ENCODE peak calls at places on chromosomes 6 and 20, in five cellular contexts. D is H9, O is keratinocyte, X is colonic mucosa, J is mammary epithelial cell. V is an unnamed sample.
A peak's percentile ranks its signal among the peaks of the same experiment; 100 is the strongest.

GRCh38 chr6:84762220-84762940 is 2.0 kb downstream of the TBX18 start:
- DNase-seq in D (peak; percentile 49), O (no peak), X (no peak), J (peak; percentile 52), V (no peak)

GRCh38 chr6:136897071-136897470 is 25.0 kb upstream of the SLC35D3 start:
- DNase-seq in D (no peak), O (no peak), X (no peak), J (no peak), V (no peak)

GRCh38 chr6:26576929-26577719 is 19.6 kb upstream of the ABT1 start:
- DNase-seq in D (peak; percentile 79), O (no peak), X (peak; percentile 71), J (peak; percentile 78), V (peak; percentile 78)

GRCh38 chr6:112575309-112575834 is 228.2 kb downstream of the RFPL4B start:
- DNase-seq in D (no peak), O (no peak), X (no peak), J (no peak), V (no peak)

GRCh38 chr6:92008757-92009502 is 1410.4 kb downstream of the EPHA7 start:
- DNase-seq in D (no peak), O (no peak), X (no peak), J (no peak), V (peak; percentile 99)

GRCh38 chr6:3527797-3528067 is 70.9 kb upstream of the SLC22A23 start:
- DNase-seq in D (no peak), O (no peak), X (no peak), J (no peak), V (no peak)

GRCh38 chr6:35027807-35028206 is 113.3 kb downstream of the TCP11 start:
- DNase-seq in D (no peak), O (no peak), X (no peak), J (no peak), V (no peak)

GRCh38 chr6:168518867-168519266 is 77.9 kb downstream of the SMOC2 start:
- DNase-seq in D (no peak), O (no peak), X (no peak), J (no peak), V (no peak)

GRCh38 chr6:143397229-143398222 is 53.0 kb downstream of the ADAT2 start:
- DNase-seq in D (peak; percentile 70), O (peak; percentile 91), X (peak; percentile 69), J (peak; percentile 100), V (no peak)
- H3K9ac ChIP-seq in D (no peak overlapping the region), O (peak overlapping the region; percentile 75), X (peak overlapping the region; percentile 6), J (peak overlapping the region; percentile 86), V (no peak overlapping the region)

GRCh38 chr6:142901616-142902015 is 43.4 kb downstream of the HIVEP2 start:
- DNase-seq in D (no peak), O (no peak), X (no peak), J (no peak), V (no peak)
- H3K9ac ChIP-seq in D (no peak overlapping the region), O (no peak overlapping the region), X (no peak overlapping the region), J (no peak overlapping the region), V (no peak overlapping the region)

DNA sequence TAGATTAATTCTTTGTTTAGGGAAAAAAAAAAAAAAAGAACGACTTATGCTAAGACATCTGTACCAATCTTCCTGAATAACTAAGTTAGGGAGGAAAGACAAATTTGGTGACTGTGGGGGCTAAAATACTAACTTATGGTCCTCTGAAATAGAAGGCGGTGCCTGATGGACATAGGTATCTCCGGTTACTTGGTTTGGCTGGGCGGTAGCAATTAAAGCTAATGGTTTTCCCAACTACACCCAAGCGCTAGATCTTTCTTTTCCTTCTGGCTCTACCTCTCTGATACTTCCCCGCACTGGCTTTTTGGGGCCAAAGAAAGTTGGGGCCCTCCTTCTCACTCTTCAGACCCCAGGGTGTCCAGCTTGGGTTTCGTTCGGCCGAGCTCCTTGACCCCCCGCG is 1.0 kb upstream of the RBM24 start:
- DNase-seq in D (no peak), O (no peak), X (no peak), J (no peak), V (no peak)
- H3K9ac ChIP-seq in D (no peak overlapping the region), O (no peak overlapping the region), X (no peak overlapping the region), J (no peak overlapping the region), V (no peak overlapping the region)

DNA sequence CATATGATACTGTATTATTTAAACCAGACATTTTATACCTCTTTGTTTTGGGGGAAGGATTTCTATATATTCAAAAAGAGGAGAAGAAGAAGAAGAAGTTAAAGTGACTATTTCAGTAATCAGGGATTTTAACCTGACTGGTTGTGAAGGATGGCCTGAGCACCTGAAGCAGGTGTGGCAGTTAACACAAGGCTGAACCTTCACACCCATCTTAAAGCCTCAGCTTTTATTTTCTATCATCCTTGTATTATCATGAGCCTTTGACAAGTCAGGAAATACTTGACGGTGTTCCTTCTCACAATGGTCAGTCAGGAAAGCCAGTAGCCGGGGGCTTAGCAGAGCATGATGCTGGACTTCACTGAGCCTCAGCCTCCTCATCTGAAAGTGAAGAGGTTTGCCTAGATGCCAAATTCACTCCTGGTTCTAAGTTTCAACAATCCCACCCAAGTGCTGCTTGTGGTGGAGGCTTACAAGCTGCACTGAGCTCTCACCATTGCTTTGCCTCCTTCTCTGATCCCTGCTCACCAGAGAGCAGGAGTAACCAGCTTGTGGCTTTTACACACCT is 117.2 kb downstream of the JAG1 start:
- DNase-seq in D (no peak), O (no peak), X (no peak), J (no peak), V (no peak)
- H3K9ac ChIP-seq in D (no peak overlapping the region), O (no peak overlapping the region), X (no peak overlapping the region), J (no peak overlapping the region), V (no peak overlapping the region)

GRCh38 chr6:21946298-21946783 is 350.5 kb downstream of the PRL start:
- DNase-seq in D (no peak), O (no peak), X (no peak), J (peak; percentile 49), V (no peak)
- H3K9ac ChIP-seq in D (no peak overlapping the region), O (no peak overlapping the region), X (no peak overlapping the region), J (no peak overlapping the region), V (no peak overlapping the region)

DNA sequence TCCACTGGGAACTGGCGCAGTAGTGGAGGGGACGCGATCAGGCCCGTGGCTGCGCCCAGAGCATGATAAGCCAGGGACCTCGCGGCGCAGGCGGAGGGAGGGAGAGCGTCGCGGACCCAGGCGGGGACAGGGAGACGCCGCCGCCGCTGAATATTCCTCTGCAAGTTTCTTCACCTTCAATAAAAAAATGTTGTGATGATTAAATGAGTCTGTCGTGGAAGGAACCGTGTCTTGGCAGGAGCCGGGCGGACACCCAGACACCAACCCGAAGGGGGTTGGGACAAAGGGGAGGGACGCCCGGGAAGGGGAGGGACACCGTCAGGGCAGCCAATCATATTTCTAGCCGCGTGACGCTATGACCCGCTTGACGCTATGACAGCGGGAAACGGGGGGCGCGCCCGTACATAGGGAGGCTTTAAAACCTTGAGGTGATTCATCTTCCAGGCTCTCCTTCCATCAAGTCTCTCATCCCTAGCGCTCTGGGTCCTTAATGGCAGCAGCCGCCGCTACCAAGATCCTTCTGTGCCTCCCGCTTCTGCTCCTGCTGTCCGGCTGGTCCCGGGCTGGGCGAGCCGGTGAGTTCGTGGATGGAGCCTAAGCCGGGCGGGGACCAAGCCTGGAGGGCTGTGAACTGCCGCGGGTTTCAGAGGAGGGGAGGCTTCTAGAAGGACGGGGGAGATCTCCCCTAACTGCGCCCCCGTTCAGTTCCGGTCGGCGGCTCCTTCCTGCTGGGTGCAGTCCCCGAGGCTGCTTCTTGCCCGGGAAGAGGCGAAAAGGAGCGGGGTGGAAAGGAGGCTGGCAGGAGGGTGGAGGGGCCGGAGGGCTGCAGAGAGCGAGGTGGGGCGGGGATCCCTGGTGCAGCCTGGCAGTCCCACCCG is at the start of gene ULBP2:
- DNase-seq in D (peak; percentile 83), O (peak; percentile 85), X (peak; percentile 90), J (peak; percentile 97), V (peak; percentile 53)
- H3K9ac ChIP-seq in D (no peak within 1 kb of the TSS), O (peak within 1 kb of the TSS; percentile 65), X (no peak within 1 kb of the TSS), J (peak within 1 kb of the TSS; percentile 53), V (peak within 1 kb of the TSS; percentile 30)

GRCh38 chr20:38031957-38032356 is 1.3 kb downstream of the TTI1 start:
- DNase-seq in D (no peak), O (no peak), X (no peak), J (no peak), V (no peak)
- H3K9ac ChIP-seq in D (no peak overlapping the region), O (no peak overlapping the region), X (no peak overlapping the region), J (no peak overlapping the region), V (peak overlapping the region; percentile 98)

GRCh38 chr6:44737349-44737748 is 349.8 kb downstream of the CDC5L start:
- DNase-seq in D (peak; percentile 14), O (no peak), X (no peak), J (no peak), V (no peak)
- H3K9ac ChIP-seq in D (no peak overlapping the region), O (no peak overlapping the region), X (no peak overlapping the region), J (no peak overlapping the region), V (no peak overlapping the region)

GRCh38 chr6:150866147-150867073 is 908 bp downstream of the MTHFD1L start:
- DNase-seq in D (peak; percentile 91), O (no peak), X (peak; percentile 84), J (peak; percentile 84), V (no peak)
- H3K9ac ChIP-seq in D (peak overlapping the region; percentile 70), O (peak overlapping the region; percentile 86), X (peak overlapping the region; percentile 57), J (peak overlapping the region; percentile 92), V (peak overlapping the region; percentile 89)

GRCh38 chr20:59495166-59495565 is 109.2 kb upstream of the PHACTR3 start:
- DNase-seq in D (no peak), O (no peak), X (no peak), J (no peak), V (no peak)
- H3K9ac ChIP-seq in D (no peak overlapping the region), O (no peak overlapping the region), X (no peak overlapping the region), J (no peak overlapping the region), V (no peak overlapping the region)